ENCODE peak calls at places on chromosomes 13 and 19, in eight cellular contexts. C is AG08395; Z is T-helper 2 cell; O is astrocyte of the spinal cord; W is fibroblast of mammary gland; J is activated naive CD4-positive, alpha-beta T cell treated with anti-CD3 and anti-CD28 coated beads for 36 hours; V is HEK293T; E is SK-N-DZ. Q is an unnamed sample.

GRCh38 chr13:35549481-35549880 is 73.0 kb upstream of the MAB21L1 start:
- DNase-seq in C (peak; percentile 60), Z (no peak), O (peak; percentile 70), W (peak; percentile 72), J (no peak), V (no peak), E (no peak), Q (peak; percentile 34)

GRCh38 chr13:102901615-102902305 is 55.9 kb downstream of the ERCC5 start:
- DNase-seq in C (no peak), Z (no peak), O (no peak), W (peak; percentile 49), J (no peak), V (no peak), E (no peak), Q (no peak)

GRCh38 chr19:29510701-29511265 is 15.0 kb upstream of the VSTM2B start:
- DNase-seq in C (no peak), Z (no peak), O (no peak), W (no peak), J (no peak), V (no peak), E (no peak), Q (no peak)

GRCh38 chr19:1065606-1066109 is 1.3 kb upstream of the ARHGAP45 start:
- DNase-seq in C (no peak), Z (no peak), O (no peak), W (no peak), J (no peak), V (no peak), E (no peak), Q (no peak)

GRCh38 chr13:40043759-40044158 is 388.3 kb downstream of the COG6 start:
- DNase-seq in C (no peak), Z (no peak), O (no peak), W (no peak), J (no peak), V (no peak), E (no peak), Q (no peak)

GRCh38 chr13:66265446-66265845 is 964.7 kb downstream of the PCDH9 start:
- DNase-seq in C (no peak), Z (no peak), O (peak; percentile 46), W (no peak), J (no peak), V (no peak), E (no peak), Q (no peak)

GRCh38 chr13:59121507-59121906 is 1042.2 kb downstream of the DIAPH3 start:
- DNase-seq in C (no peak), Z (no peak), O (no peak), W (no peak), J (no peak), V (no peak), E (no peak), Q (no peak)

GRCh38 chr19:5326986-5327623 is 13.5 kb downstream of the PTPRS start:
- DNase-seq in C (no peak), Z (no peak), O (no peak), W (no peak), J (no peak), V (no peak), E (no peak), Q (no peak)

GRCh38 chr19:12166596-12166995 is 3.7 kb downstream of the ZNF136 start:
- DNase-seq in C (no peak), Z (no peak), O (no peak), W (peak; percentile 5), J (no peak), V (no peak), E (no peak), Q (no peak)

GRCh38 chr19:1725100-1726064 is 27.9 kb upstream of the ONECUT3 start:
- DNase-seq in C (peak; percentile 98), Z (peak; percentile 11), O (peak; percentile 35), W (peak; percentile 24), J (peak; percentile 65), V (peak; percentile 99), E (peak; percentile 69), Q (peak; percentile 81)

GRCh38 chr13:106083620-106084350 is 451.7 kb downstream of the EFNB2 start:
- DNase-seq in C (peak; percentile 55), Z (no peak), O (peak; percentile 61), W (peak; percentile 73), J (peak; percentile 19), V (no peak), E (no peak), Q (peak; percentile 27)

GRCh38 chr13:39734952-39735351 is 79.5 kb downstream of the COG6 start:
- DNase-seq in C (no peak), Z (no peak), O (no peak), W (no peak), J (no peak), V (no peak), E (no peak), Q (no peak)

GRCh38 chr19:3554254-3555083 is 2.9 kb downstream of the MFSD12 start:
- DNase-seq in C (no peak), Z (no peak), O (no peak), W (no peak), J (peak; percentile 56), V (no peak), E (no peak), Q (no peak)

GRCh38 chr19:49565261-49565660 is 15.1 kb downstream of the NOSIP start:
- DNase-seq in C (no peak), Z (no peak), O (no peak), W (no peak), J (no peak), V (no peak), E (no peak), Q (no peak)

GRCh38 chr13:33316890-33317289 is 31.3 kb upstream of the STARD13 start:
- DNase-seq in C (no peak), Z (no peak), O (no peak), W (no peak), J (no peak), V (no peak), E (no peak), Q (no peak)

GRCh38 chr13:73765651-73766384 is 368.4 kb downstream of the KLF12 start:
- DNase-seq in C (no peak), Z (peak; percentile 21), O (peak; percentile 86), W (peak; percentile 36), J (peak; percentile 95), V (peak; percentile 78), E (peak; percentile 77), Q (peak; percentile 43)

GRCh38 chr13:46075811-46076210 is 23.3 kb upstream of the ZC3H13 start:
- DNase-seq in C (no peak), Z (no peak), O (no peak), W (no peak), J (no peak), V (no peak), E (no peak), Q (no peak)

GRCh38 chr13:39876258-39876657 is 220.8 kb downstream of the COG6 start:
- DNase-seq in C (peak; percentile 91), Z (no peak), O (peak; percentile 89), W (peak; percentile 98), J (no peak), V (no peak), E (no peak), Q (no peak)

GRCh38 chr19:4691383-4691782 is 21.2 kb upstream of the MYDGF start:
- DNase-seq in C (no peak), Z (no peak), O (no peak), W (no peak), J (no peak), V (no peak), E (no peak), Q (no peak)

GRCh38 chr19:3224346-3225325 is at the start of gene CELF5:
- DNase-seq in C (peak; percentile 79), Z (peak; percentile 30), O (no peak), W (no peak), J (peak; percentile 55), V (peak; percentile 88), E (no peak), Q (no peak)

Q was measured in COLO829.